ENCODE peak calls at places on chromosomes 2 and 18, in five cellular contexts. Y is activated CD8-positive, alpha-beta T cell treated with anti-CD3 and anti-CD28 coated beads, Interleukin-2, amount 10 ng/mL, durations not matched to agents 7 days and 5 days; H is 8988T; K is kidney glomerular epithelial cell; V is amniotic stem cell. Q is an unnamed sample.
A peak's percentile ranks its signal among the peaks of the same experiment; 100 is the strongest.

GRCh38 chr2:30336978-30337841 is 105.9 kb downstream of the LBH start:
- DNase-seq in Y (peak; percentile 76), H (no peak), K (no peak), V (no peak), Q (peak; percentile 76)

GRCh38 chr2:169173876-169174275 is 104.5 kb downstream of the DHRS9 start:
- DNase-seq in Y (no peak), H (no peak), K (no peak), V (no peak), Q (no peak)

GRCh38 chr2:3728104-3729054 is 25.0 kb downstream of the DCDC2C start:
- DNase-seq in Y (no peak), H (peak; percentile 50), K (peak; percentile 35), V (peak; percentile 17), Q (no peak)

GRCh38 chr18:32576296-32576916 is 105.7 kb upstream of the GAREM1 start:
- DNase-seq in Y (no peak), H (no peak), K (peak; percentile 23), V (peak; percentile 2), Q (no peak)

GRCh38 chr2:32562906-32563305 is 64.9 kb upstream of the TTC27 start:
- DNase-seq in Y (no peak), H (no peak), K (no peak), V (no peak), Q (no peak)

GRCh38 chr2:176455865-176456291 is 186.6 kb downstream of the MTX2 start:
- DNase-seq in Y (no peak), H (no peak), K (no peak), V (no peak), Q (no peak)

GRCh38 chr2:200509608-200510433 is at the start of gene KCTD18:
- DNase-seq in Y (peak; percentile 93), H (peak; percentile 90), K (peak; percentile 68), V (peak; percentile 58), Q (peak; percentile 91)

GRCh38 chr2:64049633-64050220 is 30.5 kb upstream of the VPS54 start:
- DNase-seq in Y (peak; percentile 83), H (peak; percentile 22), K (peak; percentile 42), V (peak; percentile 43), Q (peak; percentile 76)

GRCh38 chr2:131322209-131322608 is 41.8 kb downstream of the RAB6D start:
- DNase-seq in Y (no peak), H (no peak), K (no peak), V (no peak), Q (no peak)

GRCh38 chr2:233428438-233428837 is 74.1 kb downstream of the DGKD start:
- DNase-seq in Y (no peak), H (no peak), K (no peak), V (no peak), Q (no peak)

GRCh38 chr2:80112790-80113189 is 191.8 kb downstream of the LRRTM1 start:
- DNase-seq in Y (no peak), H (no peak), K (no peak), V (no peak), Q (no peak)

Q was measured in DND-41.